ENCODE peak calls at places on chromosomes 4 and X, in ten cellular contexts. E, V, W, L, Z, J, T, Q, U and S are unnamed samples.

GRCh38 chr4:145195167-145195952 is 15.0 kb upstream of the OTUD4 start:
- DNase-seq in E (no peak), V (no peak), W (no peak), L (no peak), Z (no peak), J (no peak), T (no peak), Q (no peak), U (peak), S (no peak)

GRCh38 chr4:185932491-185932890 is 120.5 kb upstream of the SORBS2 start:
- DNase-seq in E (no peak), V (no peak), W (peak), L (peak), Z (no peak), J (no peak), T (peak), Q (no peak), U (no peak), S (no peak)

GRCh38 chr4:160247091-160247656 is 1144.3 kb downstream of the RAPGEF2 start:
- DNase-seq in E (no peak), V (no peak), W (no peak), L (no peak), Z (no peak), J (no peak), T (peak), Q (no peak), U (no peak), S (no peak)

GRCh38 chrX:56986138-56986537 is 9.2 kb downstream of the SPIN3 start:
- DNase-seq in E (no peak), V (no peak), W (no peak), L (no peak), Z (no peak), J (no peak), T (no peak), Q (no peak), U (no peak), S (no peak)

GRCh38 chr4:88341227-88342192 is 37.1 kb upstream of the HERC6 start:
- DNase-seq in E (no peak), V (no peak), W (peak), L (peak), Z (no peak), J (no peak), T (peak), Q (no peak), U (no peak), S (no peak)

GRCh38 chr4:8461086-8461485 is 20.5 kb downstream of the TRMT44 start:
- DNase-seq in E (no peak), V (no peak), W (no peak), L (no peak), Z (no peak), J (no peak), T (no peak), Q (no peak), U (peak), S (no peak)

GRCh38 chr4:17163156-17163555 is 264.7 kb upstream of the LDB2 start:
- DNase-seq in E (no peak), V (no peak), W (no peak), L (no peak), Z (no peak), J (no peak), T (no peak), Q (no peak), U (no peak), S (no peak)

GRCh38 chrX:18194688-18195087 is 26.0 kb downstream of the BEND2 start:
- DNase-seq in E (no peak), V (no peak), W (no peak), L (no peak), Z (no peak), J (no peak), T (no peak), Q (no peak), U (no peak), S (no peak)

GRCh38 chr4:22187203-22187835 is 238.7 kb upstream of the KCNIP4 start:
- DNase-seq in E (no peak), V (no peak), W (no peak), L (peak), Z (no peak), J (no peak), T (no peak), Q (no peak), U (no peak), S (no peak)

GRCh38 chr4:111717916-111718315 is 427.3 kb upstream of the FAM241A start:
- DNase-seq in E (no peak), V (no peak), W (no peak), L (no peak), Z (no peak), J (no peak), T (no peak), Q (no peak), U (no peak), S (no peak)

GRCh38 chr4:154421618-154422017 is 70.0 kb downstream of the DCHS2 start:
- DNase-seq in E (no peak), V (no peak), W (no peak), L (no peak), Z (no peak), J (no peak), T (no peak), Q (no peak), U (no peak), S (no peak)

GRCh38 chr4:147749811-147750321 is 18.0 kb downstream of the ARHGAP10 start:
- DNase-seq in E (no peak), V (no peak), W (no peak), L (no peak), Z (no peak), J (no peak), T (no peak), Q (no peak), U (no peak), S (no peak)

GRCh38 chrX:29419774-29420553 is 795.4 kb upstream of the MAGEB2 start:
- DNase-seq in E (no peak), V (no peak), W (peak), L (no peak), Z (no peak), J (no peak), T (no peak), Q (no peak), U (peak), S (no peak)

GRCh38 chr4:55008166-55009056 is 117.0 kb downstream of the KDR start:
- DNase-seq in E (no peak), V (no peak), W (no peak), L (peak), Z (no peak), J (no peak), T (no peak), Q (peak), U (no peak), S (no peak)

GRCh38 chrX:68833448-68833805 is 4.6 kb downstream of the EFNB1 start:
- DNase-seq in E (no peak), V (no peak), W (no peak), L (no peak), Z (no peak), J (no peak), T (peak), Q (peak), U (no peak), S (no peak)

GRCh38 chr4:11710484-11710883 is 281.8 kb upstream of the HS3ST1 start:
- DNase-seq in E (no peak), V (no peak), W (peak), L (peak), Z (no peak), J (no peak), T (peak), Q (no peak), U (no peak), S (no peak)

GRCh38 chr4:3077796-3078195 is 3.3 kb downstream of the HTT start:
- DNase-seq in E (no peak), V (no peak), W (no peak), L (no peak), Z (no peak), J (no peak), T (no peak), Q (no peak), U (no peak), S (no peak)

DNA sequence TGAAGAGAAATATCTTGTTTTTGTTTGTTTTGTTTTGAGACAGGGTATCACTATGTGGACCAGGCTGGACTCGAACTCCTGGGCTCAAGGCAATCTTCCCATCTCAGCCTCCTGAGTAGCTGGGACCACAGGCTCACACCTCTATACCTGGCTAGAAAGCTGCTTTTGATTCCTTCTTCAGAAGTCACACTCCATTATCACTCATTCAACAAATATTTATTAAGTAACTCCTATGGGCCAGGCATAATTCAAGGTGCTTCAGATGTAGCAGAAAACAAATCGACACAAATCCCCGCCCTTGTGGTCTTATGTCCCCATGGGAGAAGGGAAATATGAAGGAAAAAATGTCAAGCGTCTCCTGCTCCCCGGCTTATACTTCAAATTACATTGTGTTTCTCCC is 72.6 kb upstream of the DHX15 start:
- DNase-seq in E (no peak), V (no peak), W (no peak), L (no peak), Z (no peak), J (no peak), T (no peak), Q (no peak), U (no peak), S (no peak)
- TF ChIP-seq CTCF in E (no peak), V (no peak), W (no peak), L (no peak), Z (no peak), J (no peak), T (no peak), Q (no peak), U (no peak), S (no peak)

DNA sequence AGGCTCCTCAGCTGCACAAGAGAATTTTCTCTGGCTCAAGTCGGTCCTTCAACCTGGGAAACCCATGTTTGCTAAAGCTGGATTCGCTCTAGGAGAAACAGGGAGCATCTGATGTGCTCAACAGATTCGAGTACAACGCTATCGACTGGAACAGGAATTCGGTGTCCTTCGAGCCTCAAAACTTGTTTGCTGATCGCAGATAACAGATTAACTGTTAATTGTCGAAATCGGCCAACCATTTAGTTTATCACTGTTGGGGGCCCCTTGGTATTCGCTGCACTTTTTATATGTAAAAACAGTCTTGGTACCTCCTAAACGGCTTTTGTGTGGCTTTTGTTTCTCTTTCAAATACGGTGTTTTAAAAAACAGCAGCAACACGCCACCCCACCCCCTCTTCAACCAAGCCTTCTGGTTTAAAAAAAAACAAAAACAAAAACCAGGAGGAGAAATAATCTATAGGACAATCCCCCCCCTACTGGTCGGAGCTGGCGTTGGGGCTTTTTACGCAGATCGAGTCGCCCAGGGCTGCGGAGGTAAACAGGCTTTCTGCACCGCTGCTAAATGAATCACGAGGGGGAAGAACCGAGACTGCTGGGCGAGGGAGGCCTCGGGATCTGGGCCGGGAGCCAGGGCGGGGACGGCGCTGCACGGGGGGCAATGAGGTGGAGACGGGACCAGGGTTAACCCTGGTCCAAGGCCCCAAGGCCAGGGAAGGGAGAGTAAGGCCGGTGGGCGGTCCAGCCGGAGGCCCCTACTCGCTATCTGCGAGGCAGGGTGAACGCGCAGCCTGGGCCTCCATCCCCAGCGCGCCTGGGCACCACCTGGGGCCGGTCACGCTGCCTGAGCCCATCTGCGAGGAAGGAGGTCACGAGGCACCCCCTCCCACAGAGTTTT is 71.7 kb upstream of the BCOR start:
- DNase-seq in E (peak), V (peak), W (peak), L (no peak), Z (peak), J (no peak), T (peak), Q (peak), U (peak), S (peak)
- TF ChIP-seq CTCF in E (peak), V (peak), W (peak), L (peak), Z (peak), J (peak), T (no peak), Q (peak), U (peak), S (peak)

DNA sequence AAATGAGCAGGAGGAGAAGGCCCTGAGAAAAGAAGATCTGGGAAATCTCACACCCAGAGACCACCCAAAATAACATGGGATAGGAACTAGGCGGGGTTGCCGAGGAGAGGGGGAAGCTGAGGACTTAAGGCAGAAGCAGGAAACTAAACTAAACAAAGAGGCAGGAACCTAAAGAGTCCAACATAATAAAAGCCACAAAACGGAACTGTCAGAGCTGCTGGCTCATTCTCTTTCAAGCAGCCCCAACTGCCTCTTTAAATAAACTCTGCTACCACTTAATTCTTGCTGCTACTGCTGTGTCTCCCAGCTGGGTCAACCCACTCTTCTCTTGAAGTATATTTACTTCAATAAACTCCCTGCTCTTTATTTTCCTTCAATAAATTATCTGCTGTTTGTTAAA is 44.5 kb downstream of the MAGEB16 start:
- DNase-seq in E (no peak), V (no peak), W (no peak), L (no peak), Z (peak), J (no peak), T (no peak), Q (no peak), U (no peak), S (no peak)
- TF ChIP-seq CTCF in E (no peak), V (no peak), W (no peak), L (no peak), Z (no peak), J (no peak), T (no peak), Q (no peak), U (no peak), S (no peak)

DNA sequence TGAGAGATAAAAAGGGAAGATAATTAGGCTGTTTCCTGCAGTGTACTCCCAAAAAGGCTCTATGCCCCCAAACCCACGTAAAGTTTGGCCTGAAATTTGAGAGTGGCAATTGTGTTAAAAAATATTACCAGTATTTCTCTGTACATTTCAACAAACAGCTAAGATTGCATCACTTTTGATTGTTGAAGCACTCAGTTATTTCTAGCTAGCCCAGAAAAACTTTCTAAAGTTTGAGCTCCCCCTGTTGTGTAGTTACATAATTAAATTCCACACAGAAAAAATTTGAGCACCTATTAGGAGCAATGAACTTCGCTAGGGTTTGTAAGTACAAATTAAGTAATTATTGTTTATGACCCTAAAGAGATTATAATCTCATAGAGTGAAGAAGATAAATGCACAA is 109.4 kb downstream of the DLG3 start:
- DNase-seq in E (no peak), V (no peak), W (peak), L (peak), Z (no peak), J (no peak), T (no peak), Q (no peak), U (peak), S (no peak)
- TF ChIP-seq CTCF in E (no peak), V (no peak), W (no peak), L (peak), Z (no peak), J (peak), T (peak), Q (peak), U (no peak), S (no peak)